ENCODE peak calls at places on chromosomes 12 and 14, in eight cellular contexts. One of them, this sample, is unnamed.
A peak's percentile ranks its signal among the peaks of the same experiment; 100 is the strongest.

GRCh38 chr12:27424631-27425230 is 21.8 kb upstream of the SMCO2 start:
- DNase-seq in NCI-H2081: peak; percentile 59
- DNase-seq in GM04504: peak; percentile 50
- DNase-seq in kidney epithelial cell: peak; percentile 34
- DNase-seq in GM23248: peak; percentile 81
- DNase-seq in T-cell: no peak
- DNase-seq in RWPE1: peak; percentile 38
- DNase-seq in CD4-positive, alpha-beta memory T cell: no peak
- DNase-seq in this sample: no peak

GRCh38 chr12:29273178-29273843 is 107.7 kb downstream of the ERGIC2 start:
- DNase-seq in NCI-H2081: no peak
- DNase-seq in GM04504: no peak
- DNase-seq in kidney epithelial cell: no peak
- DNase-seq in GM23248: no peak
- DNase-seq in T-cell: no peak
- DNase-seq in RWPE1: no peak
- DNase-seq in CD4-positive, alpha-beta memory T cell: no peak
- DNase-seq in this sample: no peak

GRCh38 chr14:72704507-72704906 is 189.4 kb downstream of the DPF3 start:
- DNase-seq in NCI-H2081: no peak
- DNase-seq in GM04504: no peak
- DNase-seq in kidney epithelial cell: no peak
- DNase-seq in GM23248: peak; percentile 35
- DNase-seq in T-cell: no peak
- DNase-seq in RWPE1: no peak
- DNase-seq in CD4-positive, alpha-beta memory T cell: no peak
- DNase-seq in this sample: no peak

GRCh38 chr12:122437656-122438121 is 15.2 kb upstream of the CLIP1 start:
- DNase-seq in NCI-H2081: peak; percentile 67
- DNase-seq in GM04504: peak; percentile 63
- DNase-seq in kidney epithelial cell: no peak
- DNase-seq in GM23248: peak; percentile 94
- DNase-seq in T-cell: no peak
- DNase-seq in RWPE1: peak; percentile 60
- DNase-seq in CD4-positive, alpha-beta memory T cell: no peak
- DNase-seq in this sample: no peak

GRCh38 chr14:90645842-90646443 is 170.3 kb downstream of the TTC7B start:
- DNase-seq in NCI-H2081: no peak
- DNase-seq in GM04504: no peak
- DNase-seq in kidney epithelial cell: peak; percentile 92
- DNase-seq in GM23248: no peak
- DNase-seq in T-cell: no peak
- DNase-seq in RWPE1: peak; percentile 80
- DNase-seq in CD4-positive, alpha-beta memory T cell: no peak
- DNase-seq in this sample: no peak

GRCh38 chr14:101810897-101811620 is 49.5 kb downstream of the PPP2R5C start:
- DNase-seq in NCI-H2081: no peak
- DNase-seq in GM04504: no peak
- DNase-seq in kidney epithelial cell: no peak
- DNase-seq in GM23248: peak; percentile 88
- DNase-seq in T-cell: no peak
- DNase-seq in RWPE1: peak; percentile 51
- DNase-seq in CD4-positive, alpha-beta memory T cell: no peak
- DNase-seq in this sample: no peak

GRCh38 chr12:14885718-14886201 is at the start of gene MGP:
- DNase-seq in NCI-H2081: no peak
- DNase-seq in GM04504: no peak
- DNase-seq in kidney epithelial cell: no peak
- DNase-seq in GM23248: peak; percentile 66
- DNase-seq in T-cell: no peak
- DNase-seq in RWPE1: no peak
- DNase-seq in CD4-positive, alpha-beta memory T cell: no peak
- DNase-seq in this sample: no peak

GRCh38 chr12:124422570-124423523 is 128.0 kb downstream of the RFLNA start:
- DNase-seq in NCI-H2081: peak; percentile 90
- DNase-seq in GM04504: peak; percentile 90
- DNase-seq in kidney epithelial cell: peak; percentile 56
- DNase-seq in GM23248: peak; percentile 97
- DNase-seq in T-cell: no peak
- DNase-seq in RWPE1: peak; percentile 96
- DNase-seq in CD4-positive, alpha-beta memory T cell: no peak
- DNase-seq in this sample: no peak

GRCh38 chr14:72822946-72823611 is 70.8 kb downstream of the DPF3 start:
- DNase-seq in NCI-H2081: no peak
- DNase-seq in GM04504: no peak
- DNase-seq in kidney epithelial cell: no peak
- DNase-seq in GM23248: no peak
- DNase-seq in T-cell: no peak
- DNase-seq in RWPE1: no peak
- DNase-seq in CD4-positive, alpha-beta memory T cell: no peak
- DNase-seq in this sample: no peak

GRCh38 chr14:64891839-64892375 is 12.2 kb upstream of the SPTB start:
- DNase-seq in NCI-H2081: peak; percentile 59
- DNase-seq in GM04504: peak; percentile 38
- DNase-seq in kidney epithelial cell: peak; percentile 21
- DNase-seq in GM23248: peak; percentile 82
- DNase-seq in T-cell: peak; percentile 13
- DNase-seq in RWPE1: peak; percentile 38
- DNase-seq in CD4-positive, alpha-beta memory T cell: peak; percentile 59
- DNase-seq in this sample: no peak

GRCh38 chr12:107400686-107401447 is 284.7 kb upstream of the PWP1 start:
- DNase-seq in NCI-H2081: peak; percentile 85
- DNase-seq in GM04504: no peak
- DNase-seq in kidney epithelial cell: no peak
- DNase-seq in GM23248: peak; percentile 76
- DNase-seq in T-cell: no peak
- DNase-seq in RWPE1: no peak
- DNase-seq in CD4-positive, alpha-beta memory T cell: no peak
- DNase-seq in this sample: no peak

GRCh38 chr14:101198398-101199027 is 295.0 kb upstream of the RTL1 start:
- DNase-seq in NCI-H2081: no peak
- DNase-seq in GM04504: no peak
- DNase-seq in kidney epithelial cell: no peak
- DNase-seq in GM23248: no peak
- DNase-seq in T-cell: no peak
- DNase-seq in RWPE1: no peak
- DNase-seq in CD4-positive, alpha-beta memory T cell: no peak
- DNase-seq in this sample: no peak

GRCh38 chr12:112468041-112468440 is 49.3 kb downstream of the PTPN11 start:
- DNase-seq in NCI-H2081: no peak
- DNase-seq in GM04504: no peak
- DNase-seq in kidney epithelial cell: no peak
- DNase-seq in GM23248: no peak
- DNase-seq in T-cell: no peak
- DNase-seq in RWPE1: no peak
- DNase-seq in CD4-positive, alpha-beta memory T cell: no peak
- DNase-seq in this sample: no peak

GRCh38 chr12:93266-94005 is 26.9 kb downstream of the IQSEC3 start:
- DNase-seq in NCI-H2081: no peak
- DNase-seq in GM04504: no peak
- DNase-seq in kidney epithelial cell: no peak
- DNase-seq in GM23248: no peak
- DNase-seq in T-cell: no peak
- DNase-seq in RWPE1: no peak
- DNase-seq in CD4-positive, alpha-beta memory T cell: no peak
- DNase-seq in this sample: no peak

GRCh38 chr12:87518508-87518907 is 510.7 kb downstream of the C12orf50 start:
- DNase-seq in NCI-H2081: no peak
- DNase-seq in GM04504: no peak
- DNase-seq in kidney epithelial cell: no peak
- DNase-seq in GM23248: no peak
- DNase-seq in T-cell: no peak
- DNase-seq in RWPE1: peak; percentile 3
- DNase-seq in CD4-positive, alpha-beta memory T cell: no peak
- DNase-seq in this sample: no peak

GRCh38 chr14:85534435-85534834 is 4.5 kb downstream of the FLRT2 start:
- DNase-seq in NCI-H2081: no peak
- DNase-seq in GM04504: no peak
- DNase-seq in kidney epithelial cell: no peak
- DNase-seq in GM23248: peak; percentile 58
- DNase-seq in T-cell: no peak
- DNase-seq in RWPE1: peak; percentile 14
- DNase-seq in CD4-positive, alpha-beta memory T cell: no peak
- DNase-seq in this sample: no peak

GRCh38 chr12:72081787-72082186 is 143.1 kb downstream of the TPH2 start:
- DNase-seq in NCI-H2081: peak; percentile 30
- DNase-seq in GM04504: no peak
- DNase-seq in kidney epithelial cell: no peak
- DNase-seq in GM23248: no peak
- DNase-seq in T-cell: no peak
- DNase-seq in RWPE1: no peak
- DNase-seq in CD4-positive, alpha-beta memory T cell: no peak
- DNase-seq in this sample: no peak

GRCh38 chr14:103763730-103764488 is 48.3 kb downstream of the ZFYVE21 start:
- DNase-seq in NCI-H2081: no peak
- DNase-seq in GM04504: no peak
- DNase-seq in kidney epithelial cell: no peak
- DNase-seq in GM23248: no peak
- DNase-seq in T-cell: no peak
- DNase-seq in RWPE1: no peak
- DNase-seq in CD4-positive, alpha-beta memory T cell: no peak
- DNase-seq in this sample: no peak

GRCh38 chr14:24680516-24680915 is 46.5 kb upstream of the GZMB start:
- DNase-seq in NCI-H2081: no peak
- DNase-seq in GM04504: no peak
- DNase-seq in kidney epithelial cell: no peak
- DNase-seq in GM23248: no peak
- DNase-seq in T-cell: no peak
- DNase-seq in RWPE1: no peak
- DNase-seq in CD4-positive, alpha-beta memory T cell: no peak
- DNase-seq in this sample: no peak

GRCh38 chr12:131273291-131273845 is 319.7 kb downstream of the ADGRD1 start:
- DNase-seq in NCI-H2081: no peak
- DNase-seq in GM04504: no peak
- DNase-seq in kidney epithelial cell: no peak
- DNase-seq in GM23248: no peak
- DNase-seq in T-cell: no peak
- DNase-seq in RWPE1: no peak
- DNase-seq in CD4-positive, alpha-beta memory T cell: no peak
- DNase-seq in this sample: no peak

GRCh38 chr12:90366286-90366685 is 588.7 kb downstream of the CCER1 start:
- DNase-seq in NCI-H2081: no peak
- DNase-seq in GM04504: no peak
- DNase-seq in kidney epithelial cell: no peak
- DNase-seq in GM23248: peak; percentile 65
- DNase-seq in T-cell: no peak
- DNase-seq in RWPE1: no peak
- DNase-seq in CD4-positive, alpha-beta memory T cell: no peak
- DNase-seq in this sample: no peak

GRCh38 chr14:75454963-75455546 is 27.2 kb downstream of the JDP2 start:
- DNase-seq in NCI-H2081: no peak
- DNase-seq in GM04504: peak; percentile 35
- DNase-seq in kidney epithelial cell: peak; percentile 51
- DNase-seq in GM23248: peak; percentile 90
- DNase-seq in T-cell: no peak
- DNase-seq in RWPE1: no peak
- DNase-seq in CD4-positive, alpha-beta memory T cell: no peak
- DNase-seq in this sample: no peak

GRCh38 chr14:27672047-27672446 is 1074.2 kb upstream of the NOVA1 start:
- DNase-seq in NCI-H2081: no peak
- DNase-seq in GM04504: no peak
- DNase-seq in kidney epithelial cell: no peak
- DNase-seq in GM23248: no peak
- DNase-seq in T-cell: no peak
- DNase-seq in RWPE1: no peak
- DNase-seq in CD4-positive, alpha-beta memory T cell: no peak
- DNase-seq in this sample: no peak

GRCh38 chr14:103220134-103220981 is 97.1 kb downstream of the TNFAIP2 start:
- DNase-seq in NCI-H2081: no peak
- DNase-seq in GM04504: no peak
- DNase-seq in kidney epithelial cell: no peak
- DNase-seq in GM23248: peak; percentile 40
- DNase-seq in T-cell: no peak
- DNase-seq in RWPE1: no peak
- DNase-seq in CD4-positive, alpha-beta memory T cell: no peak
- DNase-seq in this sample: no peak

GRCh38 chr12:52268212-52268611 is 6.2 kb upstream of the KRT86 start:
- DNase-seq in NCI-H2081: no peak
- DNase-seq in GM04504: no peak
- DNase-seq in kidney epithelial cell: no peak
- DNase-seq in GM23248: peak; percentile 69
- DNase-seq in T-cell: no peak
- DNase-seq in RWPE1: no peak
- DNase-seq in CD4-positive, alpha-beta memory T cell: no peak
- DNase-seq in this sample: no peak

GRCh38 chr14:91223028-91223783 is 21.3 kb downstream of the GPR68 start:
- DNase-seq in NCI-H2081: no peak
- DNase-seq in GM04504: no peak
- DNase-seq in kidney epithelial cell: no peak
- DNase-seq in GM23248: no peak
- DNase-seq in T-cell: no peak
- DNase-seq in RWPE1: no peak
- DNase-seq in CD4-positive, alpha-beta memory T cell: no peak
- DNase-seq in this sample: no peak

GRCh38 chr12:113232232-113232615 is 11.0 kb downstream of the TPCN1 start:
- DNase-seq in NCI-H2081: no peak
- DNase-seq in GM04504: no peak
- DNase-seq in kidney epithelial cell: no peak
- DNase-seq in GM23248: no peak
- DNase-seq in T-cell: no peak
- DNase-seq in RWPE1: no peak
- DNase-seq in CD4-positive, alpha-beta memory T cell: no peak
- DNase-seq in this sample: no peak